ENCODE peak calls at places on chromosomes 2 and 18, in six cellular contexts. T, R, X, P, Q and N are unnamed samples. For H3K4me1, the result is how much of the 10 kb centered on the place peaks cover.

GRCh38 chr2:21415234-21415633 is 291.5 kb downstream of the TDRD15 start:
- DNase-seq in P (peak), R (no peak), X (no peak), T (no peak), Q (no peak), N (no peak)

GRCh38 chr2:8477511-8478132 is 204.2 kb upstream of the ID2 start:
- DNase-seq in T (peak), P (no peak), Q (no peak), X (peak), R (no peak), N (no peak)

GRCh38 chr18:59042477-59042842 is 97.2 kb upstream of the SEC11C start:
- DNase-seq in P (no peak), T (no peak), Q (no peak), X (no peak), R (no peak), N (no peak)

GRCh38 chr18:2178036-2178435 is 393.3 kb downstream of the METTL4 start:
- DNase-seq in Q (no peak), X (no peak), T (no peak), P (no peak), R (no peak), N (no peak)

GRCh38 chr2:182066439-182067061 is 80.9 kb downstream of the PPP1R1C start:
- DNase-seq in R (no peak), P (no peak), T (no peak), Q (no peak), X (no peak), N (no peak)

GRCh38 chr2:98861601-98862000 is 74.4 kb downstream of the CRACDL start:
- DNase-seq in X (no peak), R (no peak), T (no peak), P (no peak), Q (no peak), N (no peak)

GRCh38 chr2:204574473-204574872 is 29.2 kb downstream of the PARD3B start:
- DNase-seq in P (no peak), R (no peak), X (no peak), T (no peak), Q (no peak), N (no peak)

GRCh38 chr18:67589325-67589724 is 72.8 kb upstream of the DSEL start:
- DNase-seq in X (no peak), T (no peak), R (no peak), P (no peak), Q (no peak), N (no peak)

GRCh38 chr18:42412896-42413295 is 457.9 kb downstream of the PIK3C3 start:
- DNase-seq in T (no peak), R (no peak), P (no peak), Q (no peak), X (no peak), N (no peak)

GRCh38 chr18:59051470-59052165 is 88.1 kb upstream of the SEC11C start:
- DNase-seq in X (no peak), Q (peak), R (no peak), P (no peak), T (no peak), N (no peak)

GRCh38 chr18:49561377-49562193 is at the start of gene LIPG:
- DNase-seq in P (peak), R (no peak), Q (peak), X (peak), T (peak), N (peak)

GRCh38 chr18:49563701-49564100 is 1.8 kb downstream of the LIPG start:
- DNase-seq in R (no peak), X (no peak), P (no peak), T (no peak), Q (no peak), N (no peak)

GRCh38 chr18:49564435-49564834 is 2.6 kb downstream of the LIPG start:
- DNase-seq in T (no peak), Q (no peak), P (no peak), X (no peak), R (no peak), N (no peak)

GRCh38 chr18:49562481-49563129 is 748 bp downstream of the LIPG start:
- DNase-seq in X (no peak), R (no peak), Q (no peak), P (peak), T (no peak), N (no peak)

GRCh38 chr18:49563130-49563540 is 1.3 kb downstream of the LIPG start:
- DNase-seq in R (no peak), X (no peak), P (no peak), Q (no peak), T (no peak), N (no peak)
- H3K4me3 ChIP-seq in R (no peak), X (peak), P (peak), Q (peak), T (no peak), N (no peak)

GRCh38 chr18:22827741-22828140 is 105.4 kb upstream of the RBBP8 start:
- DNase-seq in P (no peak), Q (no peak), R (no peak), X (no peak), T (no peak), N (no peak)

GRCh38 chr18:22831441-22831904 is 101.7 kb upstream of the RBBP8 start:
- DNase-seq in Q (no peak), T (no peak), P (no peak), X (no peak), R (no peak), N (no peak)

GRCh38 chr18:22828171-22828570 is 105.0 kb upstream of the RBBP8 start:
- DNase-seq in R (no peak), P (no peak), Q (no peak), T (no peak), X (no peak), N (no peak)

GRCh38 chr18:22829781-22830180 is 103.3 kb upstream of the RBBP8 start:
- DNase-seq in P (no peak), R (no peak), X (no peak), Q (no peak), T (no peak), N (no peak)

GRCh38 chr18:22830511-22830910 is 102.6 kb upstream of the RBBP8 start:
- DNase-seq in T (no peak), P (no peak), X (no peak), Q (no peak), R (no peak), N (no peak)
- H3K4me1 ChIP-seq in T (under half), P (under half), X (under half), Q (under half), R (under half), N (under half)

GRCh38 chr2:61233581-61233980 is 71.6 kb downstream of the C2orf74 start:
- DNase-seq in P (no peak), X (no peak), R (no peak), Q (no peak), T (no peak), N (no peak)
- H3K4me3 ChIP-seq in P (no peak), X (no peak), R (no peak), Q (no peak), T (no peak), N (no peak)

GRCh38 chr2:201130524-201131186 is 14.7 kb downstream of the CFLAR start:
- DNase-seq in R (no peak), X (no peak), P (no peak), Q (no peak), T (no peak), N (no peak)

GRCh38 chr2:201127128-201127521 is 11.2 kb downstream of the CFLAR start:
- DNase-seq in R (no peak), T (no peak), Q (no peak), X (no peak), P (no peak), N (no peak)

GRCh38 chr2:201126308-201127127 is 10.6 kb downstream of the CFLAR start:
- DNase-seq in X (no peak), Q (no peak), T (no peak), P (no peak), R (no peak), N (no peak)

GRCh38 chr2:201129044-201129505 is 13.1 kb downstream of the CFLAR start:
- DNase-seq in P (no peak), X (no peak), T (no peak), R (no peak), Q (no peak), N (no peak)

DNA sequence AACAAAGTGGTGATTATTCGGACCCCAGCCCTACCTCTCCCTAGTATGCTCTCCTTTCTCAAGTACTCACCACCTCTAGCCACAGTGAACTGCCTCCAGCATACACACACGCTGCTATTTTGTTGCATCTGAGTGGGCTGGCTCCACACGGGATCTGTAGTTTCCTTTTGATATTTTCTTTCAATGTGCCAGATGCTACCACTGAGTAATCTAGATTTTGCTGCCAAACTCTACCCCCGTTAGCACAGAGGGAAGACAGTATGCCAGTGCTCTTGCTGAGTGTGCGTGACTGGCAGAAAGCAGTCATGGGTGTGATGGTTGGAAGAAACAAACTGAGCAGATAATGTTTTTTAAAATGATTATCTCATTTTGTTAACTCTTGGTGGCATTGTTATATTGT is 11.6 kb downstream of the CFLAR start:
- DNase-seq in Q (peak), P (no peak), T (no peak), R (no peak), X (no peak), N (no peak)
- H3K4me1 ChIP-seq in Q (half or more), P (under half), T (half or more), R (under half), X (half or more), N (under half)

GRCh38 chr2:221571391-221572179 is 519 bp downstream of the EPHA4 start:
- DNase-seq in P (peak), R (peak), X (peak), T (peak), Q (peak), N (peak)

GRCh38 chr2:221572180-221572820 is at the start of gene EPHA4:
- DNase-seq in Q (peak), X (peak), T (peak), R (peak), P (peak), N (peak)

GRCh38 chr2:221572821-221573429 is 821 bp upstream of the EPHA4 start:
- DNase-seq in T (peak), Q (peak), X (peak), R (no peak), P (peak), N (peak)

GRCh38 chr2:221573430-221574230 is 1.5 kb upstream of the EPHA4 start:
- DNase-seq in X (peak), Q (peak), P (peak), T (peak), R (peak), N (peak)

DNA sequence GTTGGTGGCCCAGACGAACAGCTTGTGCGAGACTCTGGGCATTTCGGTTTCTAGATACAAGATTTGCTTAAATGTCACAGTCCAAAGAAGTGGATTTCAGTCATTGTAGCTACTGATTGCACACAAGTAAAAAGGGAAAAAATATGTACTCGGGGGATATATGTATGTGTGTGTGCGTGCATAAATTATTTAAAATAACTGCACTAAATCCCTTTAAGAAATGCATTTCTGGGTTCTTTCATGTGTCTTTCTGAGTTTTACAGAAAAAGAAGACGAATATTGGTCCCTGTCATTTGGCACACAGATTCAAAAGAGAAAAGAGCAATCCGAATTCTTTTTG is 2.1 kb upstream of the EPHA4 start:
- DNase-seq in R (no peak), X (no peak), P (no peak), Q (no peak), T (no peak), N (no peak)
- H3K4me3 ChIP-seq in R (peak), X (peak), P (peak), Q (peak), T (peak), N (peak)

DNA sequence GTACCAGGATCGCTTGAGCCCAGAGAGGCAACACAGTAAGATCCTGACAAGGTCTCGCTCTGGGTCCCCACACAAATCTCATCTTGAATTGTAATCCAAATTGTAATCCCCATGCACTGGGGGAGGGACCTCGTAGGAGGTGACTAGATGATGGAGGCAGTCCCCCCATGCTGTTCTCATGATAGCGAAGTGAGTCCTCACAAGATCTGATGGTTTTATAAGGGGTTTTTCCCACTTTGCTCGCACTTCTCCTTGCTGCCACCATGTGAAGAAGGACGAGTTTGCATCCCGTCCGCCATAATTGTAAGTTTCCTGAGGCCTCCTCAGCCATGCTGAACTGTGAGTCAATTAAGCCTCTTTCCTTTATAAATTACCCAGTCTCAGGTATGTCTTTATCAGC is 46.0 kb upstream of the SERTAD2 start:
- DNase-seq in Q (no peak), P (no peak), T (no peak), R (no peak), X (no peak), N (no peak)
- H3K4me1 ChIP-seq in Q (under half), P (under half), T (under half), R (under half), X (under half), N (under half)